ENCODE peak calls at places on chromosomes 4 and X, in seven cellular contexts. C is retinal pigment epithelial cell, H is lower leg skin, J is Peyer's patch, B is NCI-H526, G is body of pancreas, S is OCI-LY7. R is an unnamed sample.

GRCh38 chrX:153770606-153771175 is 6.6 kb downstream of the PLXNB3 start:
- DNase-seq in S (no peak), G (no peak), C (no peak), B (no peak), H (no peak), J (no peak), R (no peak)

GRCh38 chrX:133859860-133860259 is 125.5 kb downstream of the GPC3 start:
- DNase-seq in H (peak; percentile 29), J (no peak), C (no peak), G (no peak), B (no peak), S (no peak), R (no peak)

GRCh38 chrX:111103246-111103645 is 7.3 kb downstream of the PAK3 start:
- DNase-seq in C (no peak), J (no peak), S (no peak), H (no peak), G (no peak), B (no peak), R (no peak)

GRCh38 chr4:23068287-23068686 is 375.6 kb downstream of the GBA3 start:
- DNase-seq in H (no peak), S (no peak), B (no peak), C (no peak), G (no peak), J (no peak), R (no peak)

GRCh38 chr4:168630445-168631187 is 133.8 kb downstream of the PALLD start:
- DNase-seq in H (no peak), C (no peak), G (no peak), S (no peak), B (no peak), J (no peak), R (no peak)

GRCh38 chrX:118226060-118226428 is 109.4 kb upstream of the KLHL13 start:
- DNase-seq in J (no peak), B (no peak), G (no peak), H (no peak), S (peak; percentile 27), C (no peak), R (no peak)

GRCh38 chrX:40266490-40267333 is 169.0 kb upstream of the BCOR start:
- DNase-seq in J (peak; percentile 81), S (peak; percentile 62), C (no peak), B (peak; percentile 23), H (no peak), G (peak; percentile 66), R (no peak)

GRCh38 chrX:138982350-138982749 is 270.8 kb upstream of the FGF13 start:
- DNase-seq in J (no peak), S (no peak), G (no peak), B (no peak), H (no peak), C (no peak), R (no peak)

GRCh38 chr4:47577779-47578553 is 92.9 kb downstream of the ATP10D start:
- DNase-seq in B (no peak), H (no peak), J (no peak), S (no peak), G (peak; percentile 27), C (peak; percentile 35), R (no peak)

GRCh38 chr4:64158648-64159326 is 250.5 kb downstream of the TECRL start:
- DNase-seq in J (no peak), H (peak; percentile 36), C (peak; percentile 41), B (peak; percentile 33), S (peak; percentile 66), G (peak; percentile 69), R (peak; percentile 79)

GRCh38 chr4:78599931-78600375 is 48.4 kb downstream of the ANXA3 start:
- DNase-seq in H (no peak), B (no peak), G (peak; percentile 13), S (no peak), J (no peak), C (no peak), R (no peak)

GRCh38 chr4:51885371-51885770 is 42.4 kb downstream of the DCUN1D4 start:
- DNase-seq in G (no peak), S (peak; percentile 29), J (no peak), H (no peak), C (peak; percentile 0), B (peak; percentile 5), R (peak; percentile 24)

GRCh38 chr4:112704991-112705845 is 68.3 kb downstream of the LARP7 start:
- DNase-seq in B (peak; percentile 47), H (no peak), S (no peak), J (peak; percentile 48), G (peak; percentile 31), C (peak; percentile 12), R (no peak)

GRCh38 chrX:120452131-120452530 is 17.0 kb downstream of the LAMP2 start:
- DNase-seq in J (no peak), S (peak; percentile 49), C (no peak), B (no peak), G (no peak), H (no peak), R (peak; percentile 3)

GRCh38 chr4:102422843-102423242 is 77.6 kb upstream of the SLC39A8 start:
- DNase-seq in B (no peak), S (no peak), G (no peak), H (no peak), C (no peak), J (no peak), R (no peak)

GRCh38 chrX:44178271-44178670 is 165.2 kb downstream of the EFHC2 start:
- DNase-seq in C (no peak), S (no peak), G (no peak), J (no peak), H (no peak), B (no peak), R (no peak)

GRCh38 chr4:139606600-139607301 is 50.7 kb upstream of the SETD7 start:
- DNase-seq in J (no peak), G (no peak), H (no peak), B (no peak), S (no peak), C (peak; percentile 69), R (no peak)

GRCh38 chrX:132508834-132509233 is 20.0 kb upstream of the MBNL3 start:
- DNase-seq in G (no peak), J (no peak), C (no peak), H (no peak), B (no peak), S (no peak), R (no peak)

GRCh38 chr4:108473163-108473720 is 147.1 kb upstream of the RPL34 start:
- DNase-seq in S (no peak), B (no peak), J (no peak), H (no peak), G (no peak), C (no peak), R (no peak)

GRCh38 chr4:184934961-184935360 is 83.3 kb upstream of the HELT start:
- DNase-seq in S (no peak), C (no peak), J (no peak), H (no peak), G (no peak), B (no peak), R (no peak)

GRCh38 chr4:10960386-10960785 is 275.8 kb upstream of the CLNK start:
- DNase-seq in H (no peak), S (no peak), G (no peak), B (no peak), C (no peak), J (no peak), R (no peak)

R was measured in GM12865.